ENCODE peak calls at places on chromosome 17, in nine cellular contexts. One of them, this sample, is unnamed.

GRCh38 chr17:52157603-52158449 is 688 bp downstream of the CA10 start:
- DNase-seq in esophagus squamous epithelium: no peak
- DNase-seq in transverse colon: no peak
- DNase-seq in heart left ventricle: no peak
- DNase-seq in stomach: no peak
- DNase-seq in pancreas: no peak
- DNase-seq in right lobe of liver: peak
- DNase-seq in fibroblast of mammary gland: no peak
- DNase-seq in mesendoderm: peak
- DNase-seq in this sample: no peak

GRCh38 chr17:47812146-47812920 is 9.3 kb downstream of the OSBPL7 start:
- DNase-seq in stomach: no peak
- DNase-seq in mesendoderm: no peak
- DNase-seq in heart left ventricle: no peak
- DNase-seq in transverse colon: no peak
- DNase-seq in pancreas: peak
- DNase-seq in fibroblast of mammary gland: no peak
- DNase-seq in right lobe of liver: no peak
- DNase-seq in esophagus squamous epithelium: no peak
- DNase-seq in this sample: peak

GRCh38 chr17:57948555-57949420 is 6.4 kb downstream of the CUEDC1 start:
- DNase-seq in mesendoderm: peak
- DNase-seq in pancreas: peak
- DNase-seq in stomach: no peak
- DNase-seq in transverse colon: no peak
- DNase-seq in fibroblast of mammary gland: peak
- DNase-seq in right lobe of liver: no peak
- DNase-seq in esophagus squamous epithelium: no peak
- DNase-seq in heart left ventricle: no peak
- DNase-seq in this sample: no peak

GRCh38 chr17:65177901-65178300 is 40.7 kb downstream of the RGS9 start:
- DNase-seq in mesendoderm: no peak
- DNase-seq in right lobe of liver: no peak
- DNase-seq in heart left ventricle: no peak
- DNase-seq in stomach: no peak
- DNase-seq in pancreas: no peak
- DNase-seq in transverse colon: no peak
- DNase-seq in esophagus squamous epithelium: no peak
- DNase-seq in fibroblast of mammary gland: peak
- DNase-seq in this sample: no peak

GRCh38 chr17:7851438-7852261 is 3.2 kb upstream of the TMEM88 start:
- DNase-seq in transverse colon: peak
- DNase-seq in heart left ventricle: peak
- DNase-seq in esophagus squamous epithelium: no peak
- DNase-seq in right lobe of liver: peak
- DNase-seq in pancreas: peak
- DNase-seq in fibroblast of mammary gland: peak
- DNase-seq in stomach: peak
- DNase-seq in mesendoderm: peak
- DNase-seq in this sample: peak

GRCh38 chr17:58306131-58306951 is 22.3 kb downstream of the TSPOAP1 start:
- DNase-seq in heart left ventricle: no peak
- DNase-seq in fibroblast of mammary gland: no peak
- DNase-seq in stomach: peak
- DNase-seq in mesendoderm: no peak
- DNase-seq in pancreas: no peak
- DNase-seq in right lobe of liver: no peak
- DNase-seq in esophagus squamous epithelium: no peak
- DNase-seq in transverse colon: no peak
- DNase-seq in this sample: no peak

GRCh38 chr17:31535581-31535981 is 144.1 kb downstream of the RAB11FIP4 start:
- DNase-seq in right lobe of liver: no peak
- DNase-seq in mesendoderm: no peak
- DNase-seq in transverse colon: peak
- DNase-seq in esophagus squamous epithelium: no peak
- DNase-seq in stomach: no peak
- DNase-seq in fibroblast of mammary gland: no peak
- DNase-seq in heart left ventricle: no peak
- DNase-seq in pancreas: no peak
- DNase-seq in this sample: no peak

GRCh38 chr17:46044989-46045388 is 45.9 kb downstream of the STH start:
- DNase-seq in heart left ventricle: no peak
- DNase-seq in pancreas: no peak
- DNase-seq in mesendoderm: no peak
- DNase-seq in right lobe of liver: no peak
- DNase-seq in fibroblast of mammary gland: no peak
- DNase-seq in esophagus squamous epithelium: no peak
- DNase-seq in transverse colon: no peak
- DNase-seq in stomach: no peak
- DNase-seq in this sample: no peak

GRCh38 chr17:55354941-55355340 is 66.7 kb downstream of the MMD start:
- DNase-seq in mesendoderm: no peak
- DNase-seq in fibroblast of mammary gland: no peak
- DNase-seq in right lobe of liver: no peak
- DNase-seq in pancreas: no peak
- DNase-seq in stomach: no peak
- DNase-seq in heart left ventricle: no peak
- DNase-seq in transverse colon: no peak
- DNase-seq in esophagus squamous epithelium: no peak
- DNase-seq in this sample: no peak

GRCh38 chr17:66716236-66717026 is 118.5 kb upstream of the CACNG5 start:
- DNase-seq in fibroblast of mammary gland: peak
- DNase-seq in right lobe of liver: no peak
- DNase-seq in heart left ventricle: no peak
- DNase-seq in transverse colon: no peak
- DNase-seq in pancreas: no peak
- DNase-seq in mesendoderm: peak
- DNase-seq in esophagus squamous epithelium: no peak
- DNase-seq in stomach: no peak
- DNase-seq in this sample: no peak

GRCh38 chr17:29251969-29252866 is 5.6 kb downstream of the CRYBA1 start:
- DNase-seq in transverse colon: no peak
- DNase-seq in esophagus squamous epithelium: no peak
- DNase-seq in fibroblast of mammary gland: peak
- DNase-seq in mesendoderm: peak
- DNase-seq in pancreas: no peak
- DNase-seq in stomach: no peak
- DNase-seq in right lobe of liver: no peak
- DNase-seq in heart left ventricle: no peak
- DNase-seq in this sample: no peak

GRCh38 chr17:27602721-27603445 is 28.1 kb upstream of the LGALS9 start:
- DNase-seq in mesendoderm: peak
- DNase-seq in pancreas: peak
- DNase-seq in fibroblast of mammary gland: peak
- DNase-seq in transverse colon: peak
- DNase-seq in esophagus squamous epithelium: no peak
- DNase-seq in stomach: peak
- DNase-seq in right lobe of liver: peak
- DNase-seq in heart left ventricle: peak
- DNase-seq in this sample: peak

GRCh38 chr17:58703137-58703846 is 10.9 kb downstream of the RAD51C start:
- DNase-seq in transverse colon: no peak
- DNase-seq in esophagus squamous epithelium: no peak
- DNase-seq in pancreas: no peak
- DNase-seq in right lobe of liver: no peak
- DNase-seq in stomach: no peak
- DNase-seq in heart left ventricle: no peak
- DNase-seq in mesendoderm: no peak
- DNase-seq in fibroblast of mammary gland: peak
- DNase-seq in this sample: no peak

GRCh38 chr17:16217002-16217635 is at the start of gene PIGL:
- DNase-seq in heart left ventricle: peak
- DNase-seq in right lobe of liver: peak
- DNase-seq in stomach: peak
- DNase-seq in fibroblast of mammary gland: peak
- DNase-seq in transverse colon: peak
- DNase-seq in mesendoderm: peak
- DNase-seq in esophagus squamous epithelium: peak
- DNase-seq in pancreas: peak
- DNase-seq in this sample: peak

GRCh38 chr17:16215002-16215272 is 397 bp downstream of the NCOR1 start:
- DNase-seq in transverse colon: peak
- DNase-seq in heart left ventricle: no peak
- DNase-seq in esophagus squamous epithelium: no peak
- DNase-seq in right lobe of liver: peak
- DNase-seq in fibroblast of mammary gland: no peak
- DNase-seq in mesendoderm: peak
- DNase-seq in pancreas: no peak
- DNase-seq in stomach: peak
- DNase-seq in this sample: peak

GRCh38 chr17:16214190-16215001 is 938 bp downstream of the NCOR1 start:
- DNase-seq in pancreas: no peak
- DNase-seq in fibroblast of mammary gland: no peak
- DNase-seq in right lobe of liver: no peak
- DNase-seq in mesendoderm: no peak
- DNase-seq in stomach: no peak
- DNase-seq in heart left ventricle: no peak
- DNase-seq in esophagus squamous epithelium: no peak
- DNase-seq in transverse colon: no peak
- DNase-seq in this sample: no peak

GRCh38 chr17:16215273-16215964 is at the start of gene NCOR1:
- DNase-seq in heart left ventricle: peak
- DNase-seq in fibroblast of mammary gland: peak
- DNase-seq in right lobe of liver: peak
- DNase-seq in transverse colon: peak
- DNase-seq in pancreas: peak
- DNase-seq in mesendoderm: peak
- DNase-seq in stomach: peak
- DNase-seq in esophagus squamous epithelium: peak
- DNase-seq in this sample: peak

DNA sequence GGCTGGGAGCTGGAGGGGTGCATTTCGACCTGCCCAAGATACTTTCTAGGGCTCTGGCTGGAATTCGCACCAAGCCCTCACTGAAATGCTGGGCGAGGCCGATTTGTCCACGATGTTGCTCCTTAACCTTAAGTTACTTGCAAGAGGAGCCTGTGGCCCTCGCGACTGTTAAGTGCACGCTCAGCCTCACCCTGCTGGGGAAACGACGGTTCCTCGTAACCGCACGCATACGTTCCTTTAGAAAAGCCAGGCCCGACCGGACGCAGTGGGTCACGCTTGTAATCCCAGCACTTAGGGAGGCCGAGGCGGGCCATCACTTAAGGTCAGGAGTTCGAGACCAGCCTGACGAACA is 607 bp upstream of the NCOR1 start:
- DNase-seq in transverse colon: peak
- DNase-seq in pancreas: no peak
- DNase-seq in heart left ventricle: no peak
- DNase-seq in stomach: no peak
- DNase-seq in esophagus squamous epithelium: no peak
- DNase-seq in fibroblast of mammary gland: peak
- DNase-seq in mesendoderm: no peak
- DNase-seq in right lobe of liver: no peak
- DNase-seq in this sample: no peak
- H3K4me3 ChIP-seq in transverse colon: peak
- H3K4me3 ChIP-seq in pancreas: peak
- H3K4me3 ChIP-seq in heart left ventricle: peak
- H3K4me3 ChIP-seq in stomach: peak
- H3K4me3 ChIP-seq in esophagus squamous epithelium: peak
- H3K4me3 ChIP-seq in fibroblast of mammary gland: peak
- H3K4me3 ChIP-seq in mesendoderm: no peak
- H3K4me3 ChIP-seq in right lobe of liver: peak
- H3K4me3 ChIP-seq in this sample: peak

DNA sequence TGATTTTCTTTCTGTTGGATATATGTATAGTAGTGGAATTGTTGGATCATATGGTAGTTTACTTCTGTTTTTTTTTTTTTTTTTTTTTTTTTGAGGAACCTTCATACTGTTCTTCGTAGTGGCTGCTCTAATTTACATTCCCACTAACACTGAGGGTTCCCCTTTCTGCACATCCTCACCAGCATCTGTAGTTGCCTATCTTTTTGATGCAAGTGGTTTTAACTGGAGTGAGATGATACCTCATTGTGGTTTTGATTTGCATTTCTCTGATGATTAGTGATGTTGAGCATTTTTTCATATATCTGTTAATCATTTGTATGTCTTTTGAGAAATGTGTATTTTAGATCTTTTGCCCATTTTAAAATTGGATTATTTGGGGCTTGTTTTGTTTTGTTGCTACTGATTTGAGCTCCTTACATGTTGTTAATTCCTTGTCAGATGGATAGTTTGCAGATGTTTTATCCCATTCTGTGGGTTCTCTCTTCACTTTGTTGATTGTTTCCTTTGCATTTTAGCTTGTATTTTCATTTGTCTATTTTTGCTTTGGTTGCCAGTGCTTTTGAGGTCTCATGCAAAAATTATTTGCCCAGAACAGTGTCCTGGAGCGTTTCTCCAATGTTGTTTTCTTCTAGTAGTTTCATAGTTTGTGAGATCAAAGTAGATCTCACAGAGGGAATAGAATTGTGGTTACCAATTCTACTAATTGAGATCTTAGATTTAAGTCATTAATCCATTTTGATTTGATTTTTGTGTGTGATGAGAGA is 25.0 kb upstream of the BCAS3 start:
- DNase-seq in transverse colon: no peak
- DNase-seq in heart left ventricle: no peak
- DNase-seq in pancreas: no peak
- DNase-seq in right lobe of liver: no peak
- DNase-seq in mesendoderm: no peak
- DNase-seq in stomach: no peak
- DNase-seq in esophagus squamous epithelium: no peak
- DNase-seq in fibroblast of mammary gland: no peak
- DNase-seq in this sample: no peak
- H3K4me3 ChIP-seq in transverse colon: no peak
- H3K4me3 ChIP-seq in heart left ventricle: no peak
- H3K4me3 ChIP-seq in pancreas: no peak
- H3K4me3 ChIP-seq in right lobe of liver: no peak
- H3K4me3 ChIP-seq in mesendoderm: no peak
- H3K4me3 ChIP-seq in stomach: no peak
- H3K4me3 ChIP-seq in esophagus squamous epithelium: no peak
- H3K4me3 ChIP-seq in fibroblast of mammary gland: no peak
- H3K4me3 ChIP-seq in this sample: no peak

GRCh38 chr17:68576811-68577551 is 24.2 kb downstream of the FAM20A start:
- DNase-seq in transverse colon: no peak
- DNase-seq in heart left ventricle: peak
- DNase-seq in fibroblast of mammary gland: peak
- DNase-seq in mesendoderm: no peak
- DNase-seq in right lobe of liver: no peak
- DNase-seq in esophagus squamous epithelium: no peak
- DNase-seq in pancreas: no peak
- DNase-seq in stomach: no peak
- DNase-seq in this sample: no peak
- H3K4me3 ChIP-seq in transverse colon: no peak
- H3K4me3 ChIP-seq in heart left ventricle: no peak
- H3K4me3 ChIP-seq in fibroblast of mammary gland: no peak
- H3K4me3 ChIP-seq in mesendoderm: no peak
- H3K4me3 ChIP-seq in right lobe of liver: no peak
- H3K4me3 ChIP-seq in esophagus squamous epithelium: no peak
- H3K4me3 ChIP-seq in pancreas: no peak
- H3K4me3 ChIP-seq in stomach: no peak
- H3K4me3 ChIP-seq in this sample: no peak

DNA sequence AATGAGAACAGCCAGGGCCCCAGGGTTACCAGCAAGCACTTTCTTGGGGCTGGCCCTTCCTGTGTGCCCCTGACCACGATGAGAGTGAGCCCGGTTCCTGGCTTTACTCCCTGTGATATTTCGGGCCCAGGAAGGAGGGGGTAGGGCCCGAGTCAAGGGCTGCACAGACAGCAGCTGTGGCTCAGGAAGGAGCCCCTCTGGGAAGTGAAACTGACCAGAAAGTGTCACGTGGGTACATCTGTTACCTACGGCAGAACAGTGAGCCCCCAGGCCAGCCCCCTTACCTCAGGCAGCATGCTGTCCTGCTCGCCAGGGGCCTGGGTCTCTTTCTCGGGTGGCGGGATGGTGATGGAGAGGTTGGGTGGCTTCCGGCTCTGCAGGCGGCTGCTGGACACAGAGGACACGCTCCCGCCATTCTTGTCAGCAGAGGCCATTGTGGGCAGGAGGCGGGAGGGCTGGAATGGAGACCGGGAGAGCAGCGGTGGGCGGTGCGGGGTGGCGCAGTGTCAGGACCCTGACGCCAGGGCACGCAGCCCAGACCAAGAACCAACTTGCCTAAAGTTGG is 13.8 kb downstream of the AANAT start:
- DNase-seq in fibroblast of mammary gland: no peak
- DNase-seq in right lobe of liver: no peak
- DNase-seq in stomach: no peak
- DNase-seq in heart left ventricle: no peak
- DNase-seq in pancreas: no peak
- DNase-seq in esophagus squamous epithelium: no peak
- DNase-seq in transverse colon: peak
- DNase-seq in mesendoderm: no peak
- DNase-seq in this sample: no peak
- H3K4me3 ChIP-seq in fibroblast of mammary gland: no peak
- H3K4me3 ChIP-seq in right lobe of liver: no peak
- H3K4me3 ChIP-seq in stomach: no peak
- H3K4me3 ChIP-seq in heart left ventricle: no peak
- H3K4me3 ChIP-seq in pancreas: no peak
- H3K4me3 ChIP-seq in esophagus squamous epithelium: no peak
- H3K4me3 ChIP-seq in transverse colon: no peak
- H3K4me3 ChIP-seq in mesendoderm: no peak
- H3K4me3 ChIP-seq in this sample: no peak